ENCODE peak calls at places on chromosomes 6 and 20, in seven cellular contexts. M is fibroblast of mammary gland, K is tibial artery, A is neural crest cell, F is transverse colon, L is brain microvascular endothelial cell, E is OCI-LY7. N is an unnamed sample.

GRCh38 chr6:112286010-112286409 is 31.6 kb upstream of the LAMA4 start:
- DNase-seq in A (no peak), E (no peak), L (no peak), M (no peak), F (no peak), K (no peak), N (peak; percentile 24)

GRCh38 chr20:12201289-12201991 is 283.7 kb downstream of the BTBD3 start:
- DNase-seq in E (no peak), L (peak; percentile 2), K (no peak), M (peak; percentile 80), F (no peak), A (no peak), N (no peak)

GRCh38 chr6:106253194-106253593 is 72.4 kb downstream of the ATG5 start:
- DNase-seq in A (no peak), L (peak; percentile 68), F (no peak), E (no peak), K (no peak), M (peak; percentile 96), N (no peak)

GRCh38 chr6:16108996-16109658 is 19.8 kb upstream of the MYLIP start:
- DNase-seq in E (no peak), K (peak; percentile 70), M (no peak), F (peak; percentile 20), L (no peak), A (no peak), N (no peak)

GRCh38 chr20:60294627-60295026 is 336.4 kb downstream of the CDH26 start:
- DNase-seq in L (no peak), A (no peak), K (no peak), F (no peak), E (no peak), M (no peak), N (no peak)

GRCh38 chr6:142753196-142753595 is 191.8 kb downstream of the HIVEP2 start:
- DNase-seq in F (no peak), E (no peak), M (no peak), K (no peak), L (no peak), A (no peak), N (no peak)

GRCh38 chr20:14634666-14635065 is 297.3 kb upstream of the FLRT3 start:
- DNase-seq in K (no peak), F (no peak), M (no peak), A (no peak), L (no peak), E (no peak), N (no peak)

GRCh38 chr20:35144694-35145093 is 2.4 kb downstream of the EDEM2 start:
- DNase-seq in F (no peak), A (no peak), K (no peak), M (no peak), L (no peak), E (peak; percentile 7), N (peak; percentile 39)

GRCh38 chr20:36506253-36506652 is 35.1 kb upstream of the MYL9 start:
- DNase-seq in A (no peak), E (peak; percentile 50), F (no peak), K (no peak), M (no peak), L (no peak), N (no peak)

GRCh38 chr6:52417675-52418111 is 2.4 kb upstream of the EFHC1 start:
- DNase-seq in L (peak; percentile 69), F (no peak), K (no peak), M (peak; percentile 92), E (no peak), A (no peak), N (no peak)

GRCh38 chr20:61663521-61664425 is 401.9 kb downstream of the TAF4 start:
- DNase-seq in M (no peak), K (no peak), F (no peak), A (no peak), L (no peak), E (no peak), N (no peak)

GRCh38 chr6:17493286-17493685 is 99.9 kb downstream of the CAP2 start:
- DNase-seq in L (peak; percentile 69), E (no peak), M (peak; percentile 65), A (no peak), F (no peak), K (no peak), N (no peak)

GRCh38 chr20:588932-589672 is 21.0 kb downstream of the TCF15 start:
- DNase-seq in A (no peak), F (no peak), L (no peak), K (no peak), M (no peak), E (no peak), N (peak; percentile 74)

GRCh38 chr6:108557494-108558371 is 3.0 kb upstream of the FOXO3 start:
- DNase-seq in A (peak; percentile 69), M (peak; percentile 57), E (peak; percentile 85), K (peak; percentile 88), L (peak; percentile 27), F (peak; percentile 80), N (peak; percentile 67)

GRCh38 chr20:63163171-63163570 is 52.8 kb downstream of the YTHDF1 start:
- DNase-seq in M (no peak), L (no peak), E (no peak), F (no peak), K (no peak), A (no peak), N (no peak)

GRCh38 chr6:6927437-6928361 is 180.1 kb upstream of the RREB1 start:
- DNase-seq in E (no peak), L (no peak), F (no peak), A (no peak), K (no peak), M (no peak), N (peak; percentile 43)

GRCh38 chr20:52269327-52269726 is 77.7 kb upstream of the ZFP64 start:
- DNase-seq in L (no peak), F (no peak), K (no peak), E (no peak), A (no peak), M (peak; percentile 35), N (no peak)

GRCh38 chr20:16098890-16099639 is 474.2 kb downstream of the KIF16B start:
- DNase-seq in E (no peak), F (no peak), K (no peak), L (no peak), A (no peak), M (peak; percentile 22), N (no peak)

GRCh38 chr6:8193541-8193940 is 91.2 kb upstream of the EEF1E1 start:
- DNase-seq in A (no peak), M (no peak), F (no peak), E (no peak), K (no peak), L (no peak), N (no peak)

DNA sequence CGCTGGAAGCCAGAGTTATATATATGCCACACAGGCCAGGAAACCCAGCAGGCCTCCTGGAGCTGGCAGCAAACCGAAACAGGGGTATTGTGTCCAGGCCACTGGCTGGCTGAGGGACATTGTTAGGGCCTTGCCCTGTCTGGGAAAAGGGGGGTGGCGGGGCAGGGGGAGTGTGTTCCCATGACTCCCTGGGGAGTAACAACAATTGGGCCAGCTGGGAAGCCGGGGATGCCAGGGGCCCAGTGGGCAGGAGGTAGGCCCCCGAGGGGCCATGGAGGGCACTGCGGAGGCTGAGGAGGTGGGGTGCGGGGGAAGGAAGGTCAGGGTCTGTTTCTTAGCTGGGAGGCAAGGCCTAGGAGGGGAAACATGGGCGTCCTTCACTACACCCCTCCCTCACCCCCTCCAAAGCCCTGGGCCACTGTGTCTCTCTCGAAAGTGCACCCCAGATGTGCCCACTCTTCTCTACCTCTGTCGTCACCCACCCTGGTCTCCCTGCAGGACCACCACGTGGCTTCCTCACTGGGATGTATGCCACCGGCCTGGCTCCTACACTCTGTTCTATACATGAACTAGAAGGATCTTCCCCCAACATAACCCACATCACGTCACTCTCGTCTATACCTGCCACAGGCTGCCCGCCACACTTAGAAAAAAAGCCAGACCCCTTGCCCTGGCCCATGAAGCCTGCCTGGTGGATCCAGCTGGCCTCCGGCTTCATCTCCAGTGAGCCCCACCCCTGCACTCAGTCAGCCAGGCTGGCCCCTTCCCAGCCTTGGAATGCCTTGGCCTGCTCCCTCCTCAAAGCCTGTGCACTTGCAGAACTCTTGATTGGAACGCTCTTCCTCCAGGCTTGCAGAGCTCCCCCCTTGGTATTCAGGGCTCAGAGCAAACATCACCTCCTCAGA is 7.8 kb upstream of the E2F1 start:
- DNase-seq in E (no peak), A (no peak), F (no peak), M (no peak), L (no peak), K (peak; percentile 78), N (no peak)
- TF ChIP-seq CTCF in E (no peak), A (no peak), F (no peak), M (no peak), L (no peak), K (no peak), N (no peak)

DNA sequence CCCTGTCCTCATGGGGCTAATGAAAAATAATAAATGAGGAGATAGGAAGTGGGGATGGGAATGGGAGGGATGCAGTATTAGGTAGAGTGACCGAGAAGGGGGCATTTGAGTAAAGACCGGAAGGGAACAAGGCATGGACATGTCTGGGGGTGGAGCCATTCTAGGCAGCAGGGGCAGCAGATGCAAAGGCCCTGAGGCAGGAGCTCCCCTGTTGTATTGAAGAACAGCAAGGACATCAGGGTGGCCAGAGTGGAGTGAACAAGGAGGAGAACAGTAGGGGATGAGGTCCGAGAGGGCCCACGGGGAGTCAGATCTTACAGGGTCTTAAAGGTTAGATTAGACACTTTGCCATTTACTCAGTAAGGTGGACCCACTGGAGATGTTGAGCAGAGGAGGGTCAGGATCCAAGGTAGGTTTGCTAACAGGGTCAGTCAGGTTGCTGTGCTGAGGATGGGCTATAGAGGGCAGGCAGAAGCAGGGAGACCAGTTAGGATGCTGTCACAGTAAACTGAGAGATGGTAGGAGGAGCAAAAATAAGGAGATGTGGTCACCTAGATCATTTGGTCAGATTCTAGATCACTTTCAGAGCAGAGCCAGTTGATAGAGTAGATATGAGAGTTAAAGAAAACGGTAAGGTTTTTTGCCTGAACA is 18.7 kb downstream of the TAF8 start:
- DNase-seq in M (no peak), F (no peak), L (no peak), A (no peak), K (no peak), E (no peak), N (no peak)
- TF ChIP-seq CTCF in M (no peak), F (no peak), L (peak; percentile 12), A (no peak), K (no peak), E (no peak), N (no peak)

GRCh38 chr6:140915001-140915950 is 1217.4 kb upstream of the GJE1 start:
- DNase-seq in A (no peak), E (no peak), M (peak; percentile 16), F (no peak), K (no peak), L (no peak), N (no peak)
- TF ChIP-seq CTCF in A (no peak), E (peak; percentile 11), M (no peak), F (no peak), K (no peak), L (no peak), N (no peak)

DNA sequence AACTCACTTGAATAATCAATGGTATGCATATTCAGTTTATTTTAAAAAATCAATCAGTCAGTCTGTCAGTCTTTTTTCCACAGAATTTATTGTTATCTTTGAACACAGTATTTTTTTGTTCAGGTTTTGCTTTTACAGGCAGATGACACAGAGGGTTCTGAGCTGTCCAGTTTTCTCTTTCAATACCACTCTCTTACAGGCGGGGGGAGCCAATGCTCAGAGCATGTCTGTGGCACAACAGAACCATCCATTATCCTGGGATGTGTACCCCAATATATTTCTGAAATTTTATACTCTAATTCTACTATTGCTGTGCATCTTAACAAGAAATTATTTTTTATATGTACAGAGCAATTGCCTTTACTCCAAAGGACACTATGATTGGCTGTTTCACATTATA is 21.2 kb downstream of the ROS1 start:
- DNase-seq in L (peak; percentile 22), M (no peak), F (no peak), E (no peak), K (no peak), A (no peak), N (no peak)
- TF ChIP-seq CTCF in L (peak; percentile 68), M (no peak), F (no peak), E (peak; percentile 43), K (no peak), A (peak; percentile 26), N (no peak)